ENCODE peak calls at places on chromosomes 12 and 14, in four cellular contexts. One of them, this sample, is unnamed.

GRCh38 chr12:116277393-116278258 is at the start of gene MED13L:
- DNase-seq in A549: peak; percentile 91
- DNase-seq in K562: peak; percentile 98
- DNase-seq in GM12878: no peak
- DNase-seq in this sample: peak; percentile 78

GRCh38 chr12:89319606-89320005 is 32.7 kb downstream of the DUSP6 start:
- DNase-seq in A549: no peak
- DNase-seq in K562: no peak
- DNase-seq in GM12878: no peak
- DNase-seq in this sample: no peak

GRCh38 chr14:80634106-80634758 is 307.3 kb downstream of the CEP128 start:
- DNase-seq in A549: no peak
- DNase-seq in K562: no peak
- DNase-seq in GM12878: no peak
- DNase-seq in this sample: no peak

GRCh38 chr14:61184117-61184516 is 97.0 kb downstream of the TMEM30B start:
- DNase-seq in A549: no peak
- DNase-seq in K562: no peak
- DNase-seq in GM12878: no peak
- DNase-seq in this sample: peak; percentile 92

GRCh38 chr12:123928897-123929296 is 43.7 kb downstream of the CCDC92 start:
- DNase-seq in A549: no peak
- DNase-seq in K562: no peak
- DNase-seq in GM12878: no peak
- DNase-seq in this sample: no peak

GRCh38 chr14:90519262-90519920 is 122.6 kb downstream of the CALM1 start:
- DNase-seq in A549: no peak
- DNase-seq in K562: no peak
- DNase-seq in GM12878: no peak
- DNase-seq in this sample: no peak

GRCh38 chr12:7555752-7556151 is 52.2 kb upstream of the CD163 start:
- DNase-seq in A549: no peak
- DNase-seq in K562: peak; percentile 13
- DNase-seq in GM12878: no peak
- DNase-seq in this sample: peak; percentile 73

GRCh38 chr14:104732355-104732804 is 8.4 kb downstream of the ADSS1 start:
- DNase-seq in A549: peak; percentile 89
- DNase-seq in K562: no peak
- DNase-seq in GM12878: no peak
- DNase-seq in this sample: no peak

GRCh38 chr12:93440043-93440835 is 1.5 kb downstream of the UBE2N start:
- DNase-seq in A549: peak; percentile 10
- DNase-seq in K562: no peak
- DNase-seq in GM12878: no peak
- DNase-seq in this sample: peak; percentile 34

GRCh38 chr14:102034301-102034700 is 52.5 kb downstream of the HSP90AA1 start:
- DNase-seq in A549: peak; percentile 22
- DNase-seq in K562: no peak
- DNase-seq in GM12878: no peak
- DNase-seq in this sample: no peak

GRCh38 chr14:81018714-81019512 is 63.5 kb downstream of the TSHR start:
- DNase-seq in A549: no peak
- DNase-seq in K562: no peak
- DNase-seq in GM12878: no peak
- DNase-seq in this sample: no peak

GRCh38 chr12:28278499-28278898 is 88.2 kb downstream of the CCDC91 start:
- DNase-seq in A549: no peak
- DNase-seq in K562: no peak
- DNase-seq in GM12878: no peak
- DNase-seq in this sample: no peak

GRCh38 chr14:100607611-100607956 is 20.4 kb upstream of the BEGAIN start:
- DNase-seq in A549: no peak
- DNase-seq in K562: no peak
- DNase-seq in GM12878: no peak
- DNase-seq in this sample: no peak

GRCh38 chr14:90576981-90577660 is 180.3 kb downstream of the CALM1 start:
- DNase-seq in A549: no peak
- DNase-seq in K562: peak; percentile 75
- DNase-seq in GM12878: no peak
- DNase-seq in this sample: no peak

GRCh38 chr12:76927170-76927784 is 48.5 kb upstream of the CSRP2 start:
- DNase-seq in A549: peak; percentile 46
- DNase-seq in K562: peak; percentile 58
- DNase-seq in GM12878: no peak
- DNase-seq in this sample: peak; percentile 57

GRCh38 chr12:52687527-52688385 is 7.5 kb upstream of the KRT1 start:
- DNase-seq in A549: peak; percentile 11
- DNase-seq in K562: no peak
- DNase-seq in GM12878: no peak
- DNase-seq in this sample: no peak

GRCh38 chr12:30694412-30694955 is 1.2 kb downstream of the IPO8 start:
- DNase-seq in A549: peak; percentile 7
- DNase-seq in K562: peak; percentile 16
- DNase-seq in GM12878: no peak
- DNase-seq in this sample: peak; percentile 22

GRCh38 chr14:100730530-100730929 is 3.8 kb downstream of the DLK1 start:
- DNase-seq in A549: no peak
- DNase-seq in K562: no peak
- DNase-seq in GM12878: no peak
- DNase-seq in this sample: no peak

GRCh38 chr14:61724133-61724532 is 28.8 kb downstream of the HIF1A start:
- DNase-seq in A549: no peak
- DNase-seq in K562: no peak
- DNase-seq in GM12878: no peak
- DNase-seq in this sample: no peak

GRCh38 chr12:62194616-62195015 is 65.6 kb upstream of the USP15 start:
- DNase-seq in A549: no peak
- DNase-seq in K562: no peak
- DNase-seq in GM12878: no peak
- DNase-seq in this sample: no peak

GRCh38 chr12:48542300-48542928 is 17.0 kb downstream of the OR8S1 start:
- DNase-seq in A549: peak; percentile 59
- DNase-seq in K562: peak; percentile 54
- DNase-seq in GM12878: no peak
- DNase-seq in this sample: peak; percentile 31

GRCh38 chr14:68975667-68976066 is 3.4 kb downstream of the ACTN1 start:
- DNase-seq in A549: no peak
- DNase-seq in K562: no peak
- DNase-seq in GM12878: no peak
- DNase-seq in this sample: peak; percentile 85

GRCh38 chr12:46983393-46983793 is 96.0 kb upstream of the PCED1B start:
- DNase-seq in A549: no peak
- DNase-seq in K562: no peak
- DNase-seq in GM12878: no peak
- DNase-seq in this sample: no peak

GRCh38 chr14:100142073-100143040 is 17.1 kb downstream of the DEGS2 start:
- DNase-seq in A549: no peak
- DNase-seq in K562: peak; percentile 92
- DNase-seq in GM12878: no peak
- DNase-seq in this sample: no peak

GRCh38 chr12:18998343-18999270 is 130.9 kb upstream of the PLEKHA5 start:
- DNase-seq in A549: peak; percentile 11
- DNase-seq in K562: no peak
- DNase-seq in GM12878: no peak
- DNase-seq in this sample: peak; percentile 89

GRCh38 chr12:94178054-94178453 is 29.7 kb downstream of the PLXNC1 start:
- DNase-seq in A549: no peak
- DNase-seq in K562: no peak
- DNase-seq in GM12878: no peak
- DNase-seq in this sample: no peak

GRCh38 chr14:85596562-85596961 is 66.6 kb downstream of the FLRT2 start:
- DNase-seq in A549: no peak
- DNase-seq in K562: no peak
- DNase-seq in GM12878: no peak
- DNase-seq in this sample: no peak

DNA sequence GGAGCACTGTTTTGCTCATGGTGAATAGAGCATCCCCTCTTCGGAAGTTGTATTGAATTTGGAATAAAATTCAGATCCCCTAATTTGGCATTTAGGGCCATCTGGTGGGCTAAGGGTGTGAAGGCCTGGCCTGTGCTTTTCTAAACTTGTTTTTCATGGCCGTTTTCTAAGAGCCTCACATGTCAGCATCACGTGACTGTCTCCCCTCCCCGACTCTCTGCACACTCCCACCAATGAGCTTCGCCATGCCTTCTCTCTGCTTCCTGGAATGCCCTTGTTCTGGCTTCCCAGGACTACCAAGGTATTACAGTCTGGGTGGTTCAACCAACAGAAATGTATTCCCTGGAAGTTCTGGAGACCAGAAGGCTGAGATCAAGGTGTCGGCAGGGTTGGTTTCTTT is 85.3 kb downstream of the PRIMA1 start:
- DNase-seq in A549: no peak
- DNase-seq in K562: no peak
- DNase-seq in GM12878: no peak
- DNase-seq in this sample: no peak
- TF ChIP-seq ELK1 in A549: no peak
- TF ChIP-seq ELK1 in K562: no peak
- TF ChIP-seq ELK1 in GM12878: no peak
- TF ChIP-seq ELK1 in this sample: no peak

GRCh38 chr12:13041224-13041623 is 3.0 kb upstream of the FAM234B start:
- DNase-seq in A549: no peak
- DNase-seq in K562: no peak
- DNase-seq in GM12878: no peak
- DNase-seq in this sample: no peak
- TF ChIP-seq ELK1 in A549: no peak
- TF ChIP-seq ELK1 in K562: no peak
- TF ChIP-seq ELK1 in GM12878: no peak
- TF ChIP-seq ELK1 in this sample: no peak

DNA sequence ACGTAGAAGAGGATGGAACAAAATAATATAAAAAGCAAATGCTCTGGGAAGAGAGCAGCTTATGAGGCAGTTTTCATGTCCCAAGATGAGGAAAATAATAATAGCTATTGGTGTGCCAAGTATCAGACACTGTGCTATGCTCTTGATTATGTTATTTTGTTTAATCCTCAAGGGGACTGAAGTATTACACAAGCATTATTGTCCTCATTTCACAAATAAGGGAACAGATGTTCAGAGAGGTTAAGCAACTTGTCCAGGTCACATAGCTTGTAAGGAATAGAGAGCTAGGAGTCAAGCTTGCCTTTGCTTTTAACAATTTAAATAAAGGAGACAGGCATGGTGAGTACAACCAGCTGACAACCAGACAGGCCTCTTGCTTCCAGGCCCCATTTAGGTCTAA is 26.9 kb upstream of the LTBP2 start:
- DNase-seq in A549: no peak
- DNase-seq in K562: no peak
- DNase-seq in GM12878: no peak
- DNase-seq in this sample: no peak
- TF ChIP-seq ELK1 in A549: no peak
- TF ChIP-seq ELK1 in K562: no peak
- TF ChIP-seq ELK1 in GM12878: no peak
- TF ChIP-seq ELK1 in this sample: no peak

DNA sequence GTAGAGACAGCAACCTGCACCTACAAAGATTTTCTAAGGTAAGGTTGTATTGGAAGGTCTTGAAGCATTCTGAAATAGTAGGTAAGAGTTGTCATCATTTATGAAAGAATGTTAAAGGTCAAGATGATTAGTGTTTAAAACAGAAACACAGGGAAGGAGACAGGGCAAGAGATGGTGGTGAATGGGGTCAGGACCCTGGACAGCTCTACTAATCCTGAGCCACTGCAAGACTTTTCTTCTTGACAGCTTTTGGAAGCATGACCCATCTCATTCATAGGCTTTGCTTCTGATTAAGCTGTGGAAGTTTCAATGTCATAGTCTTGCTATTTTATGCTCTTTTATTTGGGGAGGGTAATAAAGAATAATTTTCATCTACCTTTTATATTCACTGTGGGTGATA is 75.5 kb upstream of the CAND1 start:
- DNase-seq in A549: peak; percentile 28
- DNase-seq in K562: peak; percentile 8
- DNase-seq in GM12878: no peak
- DNase-seq in this sample: peak; percentile 23
- TF ChIP-seq ELK1 in A549: no peak
- TF ChIP-seq ELK1 in K562: no peak
- TF ChIP-seq ELK1 in GM12878: no peak
- TF ChIP-seq ELK1 in this sample: no peak

DNA sequence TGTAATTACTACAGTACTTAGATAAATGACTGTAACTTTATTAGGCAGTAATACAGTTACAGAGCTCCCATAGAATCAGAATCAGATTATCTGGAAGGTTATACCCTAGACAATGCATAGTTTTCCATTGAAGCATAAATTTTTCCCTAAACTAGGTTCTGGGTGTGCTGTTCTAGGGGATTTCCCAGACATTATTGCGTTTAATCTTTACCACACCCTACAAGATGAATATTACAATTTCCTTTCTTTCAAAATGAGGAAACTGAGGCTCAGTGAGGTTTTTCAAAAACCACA is 114.3 kb downstream of the C12orf75 start:
- DNase-seq in A549: no peak
- DNase-seq in K562: no peak
- DNase-seq in GM12878: no peak
- DNase-seq in this sample: peak; percentile 40
- TF ChIP-seq ELK1 in A549: no peak
- TF ChIP-seq ELK1 in K562: no peak
- TF ChIP-seq ELK1 in GM12878: no peak
- TF ChIP-seq ELK1 in this sample: no peak

GRCh38 chr12:26274441-26275312 is 79.3 kb downstream of the SSPN start:
- DNase-seq in A549: peak; percentile 98
- DNase-seq in K562: peak; percentile 81
- DNase-seq in GM12878: peak; percentile 94
- DNase-seq in this sample: peak; percentile 100

GRCh38 chr12:26271024-26271423 is 75.7 kb downstream of the SSPN start:
- DNase-seq in A549: peak; percentile 63
- DNase-seq in K562: peak; percentile 49
- DNase-seq in GM12878: no peak
- DNase-seq in this sample: peak; percentile 50

GRCh38 chr12:26269554-26270284 is 74.3 kb downstream of the SSPN start:
- DNase-seq in A549: no peak
- DNase-seq in K562: no peak
- DNase-seq in GM12878: no peak
- DNase-seq in this sample: no peak

GRCh38 chr12:26273811-26274210 is 78.4 kb downstream of the SSPN start:
- DNase-seq in A549: no peak
- DNase-seq in K562: peak; percentile 23
- DNase-seq in GM12878: no peak
- DNase-seq in this sample: no peak

GRCh38 chr12:26271889-26272492 is 76.6 kb downstream of the SSPN start:
- DNase-seq in A549: peak; percentile 73
- DNase-seq in K562: no peak
- DNase-seq in GM12878: peak; percentile 69
- DNase-seq in this sample: peak; percentile 96
- TF ChIP-seq ELK1 in A549: no peak
- TF ChIP-seq ELK1 in K562: no peak
- TF ChIP-seq ELK1 in GM12878: no peak
- TF ChIP-seq ELK1 in this sample: no peak